ENCODE peak calls at places on chromosomes 1 and 21, in six cellular contexts. One of them, this sample, is unnamed.

GRCh38 chr1:106217765-106218164 is 838.7 kb upstream of the PRMT6 start:
- DNase-seq in brain microvascular endothelial cell: no peak
- DNase-seq in LNCaP clone FGC: no peak
- DNase-seq in esophagus muscularis mucosa: no peak
- DNase-seq in psoas muscle: no peak
- DNase-seq in AG10803: no peak
- DNase-seq in this sample: no peak

GRCh38 chr1:246488674-246489073 is 18.4 kb downstream of the SMYD3 start:
- DNase-seq in esophagus muscularis mucosa: no peak
- DNase-seq in AG10803: no peak
- DNase-seq in psoas muscle: no peak
- DNase-seq in LNCaP clone FGC: peak; percentile 92
- DNase-seq in brain microvascular endothelial cell: no peak
- DNase-seq in this sample: no peak

GRCh38 chr1:7783178-7783711 is 846 bp upstream of the PER3 start:
- DNase-seq in AG10803: peak; percentile 61
- DNase-seq in LNCaP clone FGC: no peak
- DNase-seq in brain microvascular endothelial cell: peak; percentile 4
- DNase-seq in psoas muscle: peak; percentile 77
- DNase-seq in esophagus muscularis mucosa: no peak
- DNase-seq in this sample: peak; percentile 52

GRCh38 chr1:85297855-85298629 is 21.6 kb upstream of the BCL10 start:
- DNase-seq in LNCaP clone FGC: peak; percentile 100
- DNase-seq in AG10803: peak; percentile 98
- DNase-seq in brain microvascular endothelial cell: peak; percentile 96
- DNase-seq in esophagus muscularis mucosa: no peak
- DNase-seq in psoas muscle: no peak
- DNase-seq in this sample: peak; percentile 79

GRCh38 chr1:102019530-102019929 is 22.8 kb upstream of the OLFM3 start:
- DNase-seq in AG10803: no peak
- DNase-seq in LNCaP clone FGC: no peak
- DNase-seq in psoas muscle: no peak
- DNase-seq in brain microvascular endothelial cell: no peak
- DNase-seq in esophagus muscularis mucosa: no peak
- DNase-seq in this sample: no peak

GRCh38 chr1:248924696-248925532 is 18.9 kb downstream of the PGBD2 start:
- DNase-seq in psoas muscle: no peak
- DNase-seq in LNCaP clone FGC: peak; percentile 33
- DNase-seq in esophagus muscularis mucosa: no peak
- DNase-seq in AG10803: peak; percentile 72
- DNase-seq in brain microvascular endothelial cell: peak; percentile 63
- DNase-seq in this sample: peak; percentile 56

GRCh38 chr1:39613250-39613649 is 26.2 kb downstream of the HEYL start:
- DNase-seq in AG10803: no peak
- DNase-seq in LNCaP clone FGC: no peak
- DNase-seq in esophagus muscularis mucosa: no peak
- DNase-seq in brain microvascular endothelial cell: no peak
- DNase-seq in psoas muscle: no peak
- DNase-seq in this sample: no peak

GRCh38 chr1:207440634-207441033 is 13.5 kb upstream of the CR2 start:
- DNase-seq in LNCaP clone FGC: no peak
- DNase-seq in AG10803: no peak
- DNase-seq in esophagus muscularis mucosa: no peak
- DNase-seq in psoas muscle: no peak
- DNase-seq in brain microvascular endothelial cell: no peak
- DNase-seq in this sample: no peak

GRCh38 chr1:110123224-110123623 is 11.0 kb downstream of the UBL4B start:
- DNase-seq in AG10803: peak; percentile 76
- DNase-seq in psoas muscle: no peak
- DNase-seq in brain microvascular endothelial cell: no peak
- DNase-seq in esophagus muscularis mucosa: no peak
- DNase-seq in LNCaP clone FGC: no peak
- DNase-seq in this sample: no peak

GRCh38 chr21:41895643-41896493 is 16.7 kb upstream of the PRDM15 start:
- DNase-seq in psoas muscle: no peak
- DNase-seq in LNCaP clone FGC: no peak
- DNase-seq in esophagus muscularis mucosa: no peak
- DNase-seq in brain microvascular endothelial cell: peak; percentile 10
- DNase-seq in AG10803: no peak
- DNase-seq in this sample: no peak

GRCh38 chr1:207848234-207848633 is 62.7 kb downstream of the CD34 start:
- DNase-seq in psoas muscle: peak; percentile 65
- DNase-seq in esophagus muscularis mucosa: no peak
- DNase-seq in LNCaP clone FGC: no peak
- DNase-seq in brain microvascular endothelial cell: peak; percentile 79
- DNase-seq in AG10803: peak; percentile 54
- DNase-seq in this sample: peak; percentile 64

GRCh38 chr1:227357229-227358078 is 39.2 kb upstream of the CDC42BPA start:
- DNase-seq in esophagus muscularis mucosa: no peak
- DNase-seq in LNCaP clone FGC: no peak
- DNase-seq in AG10803: peak; percentile 68
- DNase-seq in psoas muscle: peak; percentile 67
- DNase-seq in brain microvascular endothelial cell: peak; percentile 83
- DNase-seq in this sample: peak; percentile 75

GRCh38 chr1:21914880-21915640 is 22.1 kb downstream of the HSPG2 start:
- DNase-seq in brain microvascular endothelial cell: no peak
- DNase-seq in esophagus muscularis mucosa: no peak
- DNase-seq in psoas muscle: peak; percentile 44
- DNase-seq in LNCaP clone FGC: no peak
- DNase-seq in AG10803: no peak
- DNase-seq in this sample: no peak

GRCh38 chr1:21912038-21912758 is 24.9 kb downstream of the HSPG2 start:
- DNase-seq in LNCaP clone FGC: no peak
- DNase-seq in esophagus muscularis mucosa: no peak
- DNase-seq in psoas muscle: no peak
- DNase-seq in AG10803: no peak
- DNase-seq in brain microvascular endothelial cell: no peak
- DNase-seq in this sample: no peak

GRCh38 chr1:21914468-21914867 is 22.6 kb downstream of the HSPG2 start:
- DNase-seq in esophagus muscularis mucosa: no peak
- DNase-seq in AG10803: no peak
- DNase-seq in psoas muscle: no peak
- DNase-seq in LNCaP clone FGC: no peak
- DNase-seq in brain microvascular endothelial cell: no peak
- DNase-seq in this sample: no peak

GRCh38 chr1:21913763-21914162 is 23.3 kb downstream of the HSPG2 start:
- DNase-seq in brain microvascular endothelial cell: no peak
- DNase-seq in esophagus muscularis mucosa: no peak
- DNase-seq in LNCaP clone FGC: no peak
- DNase-seq in AG10803: no peak
- DNase-seq in psoas muscle: no peak
- DNase-seq in this sample: no peak

DNA sequence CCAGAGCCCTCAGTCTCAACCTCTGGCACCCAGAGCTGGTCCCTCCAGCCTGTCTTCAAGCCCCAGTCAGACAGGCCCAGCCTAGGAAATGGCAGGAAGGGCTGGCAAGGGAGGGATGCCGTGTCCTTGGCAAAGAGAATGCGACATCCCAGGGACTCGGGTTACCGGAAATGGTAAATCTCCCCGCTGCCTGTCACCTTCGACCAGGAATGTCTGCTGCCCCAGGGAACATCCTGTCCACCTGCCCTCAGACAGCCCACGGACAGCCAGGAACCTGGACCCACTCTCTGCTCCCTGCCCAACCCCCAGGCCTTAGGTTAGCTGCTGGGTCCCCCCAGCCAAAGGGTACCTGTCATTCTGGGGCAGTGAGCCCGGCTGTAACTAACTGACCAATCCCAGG is 23.9 kb downstream of the HSPG2 start:
- DNase-seq in LNCaP clone FGC: no peak
- DNase-seq in esophagus muscularis mucosa: no peak
- DNase-seq in brain microvascular endothelial cell: no peak
- DNase-seq in psoas muscle: peak; percentile 68
- DNase-seq in AG10803: no peak
- DNase-seq in this sample: no peak
- TF ChIP-seq CTCF in LNCaP clone FGC: no peak
- TF ChIP-seq CTCF in esophagus muscularis mucosa: no peak
- TF ChIP-seq CTCF in brain microvascular endothelial cell: no peak
- TF ChIP-seq CTCF in psoas muscle: no peak
- TF ChIP-seq CTCF in AG10803: no peak
- TF ChIP-seq CTCF in this sample: no peak

DNA sequence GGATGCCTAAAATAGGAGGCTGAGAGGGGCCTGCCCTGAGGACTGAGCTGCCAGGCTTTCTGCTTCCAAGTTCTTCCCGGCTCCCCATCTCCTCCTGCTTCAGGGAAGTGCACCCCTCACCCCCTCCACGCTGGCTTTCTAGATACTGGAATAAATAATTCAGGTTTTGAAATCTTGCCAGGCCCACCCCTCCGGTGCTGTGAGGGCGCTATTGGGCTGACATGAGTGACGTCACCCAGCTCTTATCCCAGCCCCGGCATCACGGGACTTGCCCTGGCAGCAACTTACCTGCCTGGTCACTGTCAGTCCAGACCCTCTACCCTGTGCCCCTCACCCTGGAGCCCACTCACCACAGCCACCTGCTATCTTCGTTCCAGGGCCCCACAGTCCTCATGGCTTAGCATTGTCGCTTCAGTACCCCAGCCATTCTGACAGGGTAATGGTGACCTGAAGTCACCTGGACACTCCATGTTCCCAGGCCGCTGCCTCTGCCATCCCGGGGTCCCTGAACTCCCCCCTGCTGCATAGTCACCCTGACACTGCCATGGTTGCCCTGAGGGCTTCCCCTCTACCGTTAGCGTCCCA is 819 bp upstream of the GPR3 start:
- DNase-seq in LNCaP clone FGC: no peak
- DNase-seq in esophagus muscularis mucosa: no peak
- DNase-seq in brain microvascular endothelial cell: no peak
- DNase-seq in AG10803: no peak
- DNase-seq in psoas muscle: peak; percentile 47
- DNase-seq in this sample: peak; percentile 53
- TF ChIP-seq CTCF in LNCaP clone FGC: no peak
- TF ChIP-seq CTCF in esophagus muscularis mucosa: no peak
- TF ChIP-seq CTCF in brain microvascular endothelial cell: no peak
- TF ChIP-seq CTCF in AG10803: no peak
- TF ChIP-seq CTCF in psoas muscle: no peak
- TF ChIP-seq CTCF in this sample: no peak

GRCh38 chr1:203626910-203627246 is 246 bp downstream of the ATP2B4 start:
- DNase-seq in LNCaP clone FGC: no peak
- DNase-seq in esophagus muscularis mucosa: no peak
- DNase-seq in AG10803: no peak
- DNase-seq in brain microvascular endothelial cell: no peak
- DNase-seq in psoas muscle: peak; percentile 54
- DNase-seq in this sample: no peak

GRCh38 chr1:203628997-203629508 is 2.4 kb downstream of the ATP2B4 start:
- DNase-seq in AG10803: no peak
- DNase-seq in esophagus muscularis mucosa: no peak
- DNase-seq in brain microvascular endothelial cell: no peak
- DNase-seq in LNCaP clone FGC: no peak
- DNase-seq in psoas muscle: no peak
- DNase-seq in this sample: no peak

GRCh38 chr1:203629509-203630082 is 3.0 kb downstream of the ATP2B4 start:
- DNase-seq in LNCaP clone FGC: no peak
- DNase-seq in psoas muscle: peak; percentile 78
- DNase-seq in brain microvascular endothelial cell: no peak
- DNase-seq in AG10803: peak; percentile 49
- DNase-seq in esophagus muscularis mucosa: no peak
- DNase-seq in this sample: peak; percentile 42

GRCh38 chr1:203627819-203628184 is 1.2 kb downstream of the ATP2B4 start:
- DNase-seq in esophagus muscularis mucosa: no peak
- DNase-seq in brain microvascular endothelial cell: no peak
- DNase-seq in AG10803: peak; percentile 57
- DNase-seq in psoas muscle: no peak
- DNase-seq in LNCaP clone FGC: no peak
- DNase-seq in this sample: no peak

GRCh38 chr1:203628185-203628996 is 1.8 kb downstream of the ATP2B4 start:
- DNase-seq in psoas muscle: peak; percentile 56
- DNase-seq in AG10803: peak; percentile 54
- DNase-seq in esophagus muscularis mucosa: no peak
- DNase-seq in brain microvascular endothelial cell: peak; percentile 43
- DNase-seq in LNCaP clone FGC: no peak
- DNase-seq in this sample: no peak
- TF ChIP-seq CTCF in psoas muscle: no peak
- TF ChIP-seq CTCF in AG10803: peak; percentile 42
- TF ChIP-seq CTCF in esophagus muscularis mucosa: peak; percentile 23
- TF ChIP-seq CTCF in brain microvascular endothelial cell: peak; percentile 63
- TF ChIP-seq CTCF in LNCaP clone FGC: no peak
- TF ChIP-seq CTCF in this sample: no peak

DNA sequence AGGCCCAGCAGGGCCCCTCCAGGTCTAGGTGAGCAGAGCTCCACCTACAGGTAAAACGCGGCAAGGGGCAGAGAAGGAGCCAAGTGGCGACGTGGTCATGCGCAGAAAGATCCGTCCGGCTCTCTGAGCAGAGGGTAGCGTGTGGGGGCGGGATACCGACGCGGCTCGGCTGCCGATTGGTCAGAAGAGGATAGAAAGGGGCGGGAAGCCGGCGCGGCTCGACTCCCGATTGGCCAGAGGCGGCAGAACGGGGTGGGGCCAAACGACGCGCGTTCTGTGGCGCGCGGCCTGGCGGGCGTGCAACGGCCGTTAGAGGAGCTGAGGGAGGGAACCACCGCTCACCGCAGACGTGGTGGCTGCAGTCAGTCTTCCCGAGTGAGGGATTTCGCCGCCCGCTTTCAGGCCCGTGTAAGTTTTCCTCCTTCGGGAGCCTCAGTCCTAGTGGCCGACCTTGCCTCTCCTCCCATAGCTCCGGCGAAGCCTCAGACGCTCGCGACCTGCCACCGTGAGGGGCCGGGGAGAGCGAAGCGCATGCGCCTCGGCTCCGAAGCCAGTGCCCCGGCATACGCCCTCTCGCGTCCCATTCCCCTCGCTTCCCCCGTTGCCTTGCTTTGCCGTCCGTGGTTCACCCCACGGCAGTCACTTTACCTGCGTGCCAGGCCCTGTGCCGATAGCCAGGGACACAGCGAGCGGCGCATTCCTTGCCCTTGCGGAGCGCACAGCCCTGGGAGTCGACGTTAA is at the start of gene CEP85:
- DNase-seq in psoas muscle: peak; percentile 97
- DNase-seq in AG10803: peak; percentile 96
- DNase-seq in esophagus muscularis mucosa: peak; percentile 99
- DNase-seq in brain microvascular endothelial cell: peak; percentile 96
- DNase-seq in LNCaP clone FGC: peak; percentile 80
- DNase-seq in this sample: peak; percentile 94
- TF ChIP-seq CTCF in psoas muscle: peak; percentile 81
- TF ChIP-seq CTCF in AG10803: peak; percentile 78
- TF ChIP-seq CTCF in esophagus muscularis mucosa: peak; percentile 74
- TF ChIP-seq CTCF in brain microvascular endothelial cell: peak; percentile 90
- TF ChIP-seq CTCF in LNCaP clone FGC: peak; percentile 71
- TF ChIP-seq CTCF in this sample: peak; percentile 57

GRCh38 chr1:63466759-63467158 is 56.3 kb downstream of the ITGB3BP start:
- DNase-seq in esophagus muscularis mucosa: no peak
- DNase-seq in LNCaP clone FGC: no peak
- DNase-seq in psoas muscle: no peak
- DNase-seq in brain microvascular endothelial cell: no peak
- DNase-seq in AG10803: no peak
- DNase-seq in this sample: no peak
- TF ChIP-seq CTCF in esophagus muscularis mucosa: peak; percentile 36
- TF ChIP-seq CTCF in LNCaP clone FGC: peak; percentile 10
- TF ChIP-seq CTCF in psoas muscle: no peak
- TF ChIP-seq CTCF in brain microvascular endothelial cell: no peak
- TF ChIP-seq CTCF in AG10803: no peak
- TF ChIP-seq CTCF in this sample: no peak

This sample was measured in Calu3.